ENCODE peak calls at places on chromosome 18, in six cellular contexts. X is HFF-Myc, B is PC-3, P is tibial nerve, J is spleen, R is fibroblast of mammary gland. Y is an unnamed sample.

GRCh38 chr18:5370332-5370731 is 74.8 kb upstream of the ZBTB14 start:
- DNase-seq in P (no peak), R (peak; percentile 5), X (no peak), B (no peak), J (no peak), Y (no peak)

GRCh38 chr18:43034683-43035500 is 80.6 kb downstream of the RIT2 start:
- DNase-seq in R (no peak), X (no peak), P (no peak), J (no peak), B (peak; percentile 24), Y (no peak)

GRCh38 chr18:9137168-9138066 is 836 bp downstream of the ANKRD12 start:
- DNase-seq in B (peak; percentile 72), P (peak; percentile 27), X (peak; percentile 33), R (peak; percentile 91), J (peak; percentile 94), Y (peak; percentile 70)

GRCh38 chr18:43606800-43607199 is 329.5 kb upstream of the SYT4 start:
- DNase-seq in J (no peak), P (no peak), R (no peak), B (no peak), X (no peak), Y (no peak)

GRCh38 chr18:53790817-53791216 is 433.7 kb downstream of the MBD2 start:
- DNase-seq in B (no peak), X (no peak), P (no peak), J (no peak), R (peak; percentile 82), Y (no peak)

GRCh38 chr18:79515944-79516351 is 120.2 kb downstream of the NFATC1 start:
- DNase-seq in R (no peak), P (no peak), X (no peak), J (peak; percentile 67), B (no peak), Y (no peak)

GRCh38 chr18:10912790-10913560 is 236.4 kb downstream of the PIEZO2 start:
- DNase-seq in J (no peak), R (peak; percentile 81), B (no peak), X (peak; percentile 37), P (no peak), Y (peak; percentile 66)

GRCh38 chr18:59691996-59692395 is 5.2 kb downstream of the CCBE1 start:
- DNase-seq in X (no peak), P (no peak), B (peak; percentile 62), R (peak; percentile 56), J (no peak), Y (no peak)

GRCh38 chr18:2538844-2539243 is 32.5 kb downstream of the METTL4 start:
- DNase-seq in B (no peak), R (peak; percentile 13), P (no peak), J (no peak), X (no peak), Y (no peak)

GRCh38 chr18:33231474-33232317 is 208.8 kb downstream of the CCDC178 start:
- DNase-seq in X (peak; percentile 39), P (peak; percentile 78), J (no peak), B (peak; percentile 55), R (peak; percentile 72), Y (peak; percentile 83)

GRCh38 chr18:43322133-43322532 is 44.8 kb upstream of the SYT4 start:
- DNase-seq in P (no peak), J (peak; percentile 51), B (no peak), X (no peak), R (no peak), Y (peak; percentile 60)

GRCh38 chr18:29164993-29165599 is 988.2 kb upstream of the CDH2 start:
- DNase-seq in B (peak; percentile 95), P (no peak), R (peak; percentile 86), J (no peak), X (peak; percentile 85), Y (no peak)

GRCh38 chr18:35030234-35030989 is 10.8 kb upstream of the MAPRE2 start:
- DNase-seq in B (no peak), X (no peak), R (no peak), J (no peak), P (no peak), Y (no peak)

GRCh38 chr18:702957-703659 is 9.3 kb downstream of the ENOSF1 start:
- DNase-seq in B (peak; percentile 92), J (no peak), R (peak; percentile 97), P (no peak), X (peak; percentile 73), Y (no peak)

GRCh38 chr18:43705850-43706249 is 428.6 kb upstream of the SYT4 start:
- DNase-seq in X (no peak), B (no peak), R (no peak), P (no peak), J (no peak), Y (no peak)

GRCh38 chr18:70142021-70142420 is 63.5 kb downstream of the RTTN start:
- DNase-seq in B (no peak), J (no peak), R (no peak), X (no peak), P (no peak), Y (no peak)

GRCh38 chr18:59737776-59738295 is 40.6 kb upstream of the CCBE1 start:
- DNase-seq in X (no peak), P (no peak), R (no peak), B (no peak), J (no peak), Y (no peak)

GRCh38 chr18:7789853-7790552 is 222.9 kb downstream of the PTPRM start:
- DNase-seq in J (no peak), P (no peak), B (peak; percentile 65), R (peak; percentile 63), X (no peak), Y (peak; percentile 24)
- TF ChIP-seq CTCF in J (no peak), P (peak; percentile 27), B (peak; percentile 84), R (peak; percentile 61), X (peak; percentile 44), Y (peak; percentile 73)

GRCh38 chr18:57113783-57114465 is 33.0 kb upstream of the BOD1L2 start:
- DNase-seq in P (no peak), R (no peak), B (no peak), X (no peak), J (no peak), Y (no peak)
- TF ChIP-seq CTCF in P (no peak), R (no peak), B (no peak), X (no peak), J (no peak), Y (no peak)

GRCh38 chr18:48669180-48669675 is 130.4 kb downstream of the CTIF start:
- DNase-seq in X (no peak), B (no peak), R (no peak), J (no peak), P (no peak), Y (no peak)

GRCh38 chr18:48665654-48666053 is 126.8 kb downstream of the CTIF start:
- DNase-seq in R (no peak), B (no peak), P (no peak), J (no peak), X (no peak), Y (no peak)

GRCh38 chr18:48668466-48669179 is 129.8 kb downstream of the CTIF start:
- DNase-seq in B (no peak), J (no peak), P (no peak), R (no peak), X (no peak), Y (no peak)

GRCh38 chr18:48666613-48667012 is 127.8 kb downstream of the CTIF start:
- DNase-seq in J (no peak), X (no peak), B (no peak), R (no peak), P (no peak), Y (no peak)

GRCh38 chr18:48667276-48668254 is 128.7 kb downstream of the CTIF start:
- DNase-seq in X (no peak), B (peak; percentile 3), J (no peak), R (no peak), P (no peak), Y (peak; percentile 58)
- TF ChIP-seq CTCF in X (peak; percentile 34), B (peak; percentile 19), J (no peak), R (peak; percentile 24), P (no peak), Y (peak; percentile 67)

GRCh38 chr18:67586101-67586500 is 69.6 kb upstream of the DSEL start:
- DNase-seq in B (no peak), J (no peak), R (no peak), X (no peak), P (no peak), Y (no peak)
- TF ChIP-seq CTCF in B (no peak), J (no peak), R (no peak), X (no peak), P (no peak), Y (no peak)

GRCh38 chr18:58671122-58671940 is at the start of gene MALT1:
- DNase-seq in J (peak; percentile 99), P (peak; percentile 85), R (peak; percentile 84), B (peak; percentile 90), X (peak; percentile 52), Y (peak; percentile 97)
- TF ChIP-seq CTCF in J (no peak), P (no peak), R (no peak), B (peak; percentile 8), X (no peak), Y (no peak)

GRCh38 chr18:26090130-26091046 is at the start of gene SS18:
- DNase-seq in P (peak; percentile 84), J (peak; percentile 98), R (peak; percentile 90), B (peak; percentile 92), X (peak; percentile 63), Y (peak; percentile 91)
- TF ChIP-seq CTCF in P (no peak), J (peak; percentile 27), R (no peak), B (no peak), X (no peak), Y (no peak)

GRCh38 chr18:46411191-46411590 is 245.8 kb downstream of the LOXHD1 start:
- DNase-seq in J (no peak), R (no peak), P (no peak), B (no peak), X (no peak), Y (no peak)

GRCh38 chr18:46405832-46406538 is 251.0 kb downstream of the LOXHD1 start:
- DNase-seq in J (no peak), P (no peak), X (no peak), B (no peak), R (no peak), Y (no peak)

GRCh38 chr18:46407471-46408166 is 249.4 kb downstream of the LOXHD1 start:
- DNase-seq in X (no peak), P (no peak), J (no peak), R (peak; percentile 25), B (no peak), Y (no peak)

GRCh38 chr18:46406539-46406932 is 250.5 kb downstream of the LOXHD1 start:
- DNase-seq in B (no peak), J (no peak), P (no peak), X (no peak), R (no peak), Y (no peak)

GRCh38 chr18:46408334-46408987 is 248.6 kb downstream of the LOXHD1 start:
- DNase-seq in X (no peak), J (no peak), R (no peak), B (no peak), P (no peak), Y (no peak)
- TF ChIP-seq CTCF in X (peak; percentile 22), J (no peak), R (no peak), B (no peak), P (no peak), Y (peak; percentile 29)

GRCh38 chr18:50143891-50144290 is 51.1 kb downstream of the MYO5B start:
- DNase-seq in X (no peak), R (no peak), P (no peak), B (peak; percentile 59), J (no peak), Y (no peak)
- TF ChIP-seq CTCF in X (no peak), R (no peak), P (no peak), B (no peak), J (no peak), Y (no peak)

GRCh38 chr18:50281295-50281971 is at the start of gene MBD1:
- DNase-seq in X (peak; percentile 90), B (peak; percentile 84), P (peak; percentile 90), R (peak; percentile 98), J (peak; percentile 100), Y (peak; percentile 95)
- TF ChIP-seq CTCF in X (peak; percentile 17), B (no peak), P (peak; percentile 33), R (no peak), J (peak; percentile 67), Y (no peak)